ENCODE peak calls at places on chromosomes 2 and 18, in four cellular contexts. One of them, this sample, is unnamed. For H3K4me1, the result is how much of the 10 kb centered on the place peaks cover.

GRCh38 chr2:95307036-95307435 is 9.9 kb downstream of the KCNIP3 start:
- DNase-seq in A549: no peak
- DNase-seq in ovary: no peak
- DNase-seq in uterus: no peak
- DNase-seq in this sample: no peak

GRCh38 chr2:121044412-121044811 is 240.6 kb downstream of the TFCP2L1 start:
- DNase-seq in A549: peak
- DNase-seq in ovary: no peak
- DNase-seq in uterus: no peak
- DNase-seq in this sample: no peak

GRCh38 chr2:8821276-8822217 is 15.9 kb downstream of the KIDINS220 start:
- DNase-seq in A549: no peak
- DNase-seq in ovary: peak
- DNase-seq in uterus: peak
- DNase-seq in this sample: no peak

GRCh38 chr2:138282014-138282413 is 219.6 kb upstream of the SPOPL start:
- DNase-seq in A549: no peak
- DNase-seq in ovary: no peak
- DNase-seq in uterus: no peak
- DNase-seq in this sample: no peak

GRCh38 chr2:16195681-16196070 is 255.3 kb downstream of the MYCN start:
- DNase-seq in A549: no peak
- DNase-seq in ovary: no peak
- DNase-seq in uterus: no peak
- DNase-seq in this sample: no peak

GRCh38 chr2:133821107-133821760 is 253.0 kb upstream of the NCKAP5 start:
- DNase-seq in A549: no peak
- DNase-seq in ovary: no peak
- DNase-seq in uterus: no peak
- DNase-seq in this sample: peak

GRCh38 chr18:6139007-6139406 is 243.7 kb upstream of the TMEM200C start:
- DNase-seq in A549: no peak
- DNase-seq in ovary: no peak
- DNase-seq in uterus: no peak
- DNase-seq in this sample: no peak

GRCh38 chr2:237257471-237257951 is 156.5 kb downstream of the COL6A3 start:
- DNase-seq in A549: no peak
- DNase-seq in ovary: peak
- DNase-seq in uterus: peak
- DNase-seq in this sample: no peak

GRCh38 chr2:226891780-226892590 is 56.1 kb downstream of the RHBDD1 start:
- DNase-seq in A549: no peak
- DNase-seq in ovary: no peak
- DNase-seq in uterus: no peak
- DNase-seq in this sample: no peak

GRCh38 chr18:75529394-75529793 is 101.9 kb upstream of the SMIM21 start:
- DNase-seq in A549: no peak
- DNase-seq in ovary: no peak
- DNase-seq in uterus: no peak
- DNase-seq in this sample: no peak

GRCh38 chr2:74429487-74430451 is 8.2 kb downstream of the WDR54 start:
- DNase-seq in A549: no peak
- DNase-seq in ovary: no peak
- DNase-seq in uterus: no peak
- DNase-seq in this sample: no peak

GRCh38 chr18:23158884-23159820 is 23.9 kb downstream of the CABLES1 start:
- DNase-seq in A549: no peak
- DNase-seq in ovary: no peak
- DNase-seq in uterus: no peak
- DNase-seq in this sample: no peak

GRCh38 chr2:29215739-29216608 is 100.8 kb downstream of the CLIP4 start:
- DNase-seq in A549: no peak
- DNase-seq in ovary: no peak
- DNase-seq in uterus: no peak
- DNase-seq in this sample: no peak

GRCh38 chr2:223285505-223286265 is 233.7 kb downstream of the KCNE4 start:
- DNase-seq in A549: no peak
- DNase-seq in ovary: no peak
- DNase-seq in uterus: no peak
- DNase-seq in this sample: no peak

GRCh38 chr2:177464549-177464948 is 72.0 kb downstream of the AGPS start:
- DNase-seq in A549: no peak
- DNase-seq in ovary: no peak
- DNase-seq in uterus: no peak
- DNase-seq in this sample: no peak

GRCh38 chr18:23740105-23740830 is 51.0 kb downstream of the LAMA3 start:
- DNase-seq in A549: peak
- DNase-seq in ovary: peak
- DNase-seq in uterus: peak
- DNase-seq in this sample: peak

GRCh38 chr18:70322928-70323327 is 34.1 kb downstream of the SOCS6 start:
- DNase-seq in A549: peak
- DNase-seq in ovary: no peak
- DNase-seq in uterus: no peak
- DNase-seq in this sample: no peak

GRCh38 chr18:13178976-13179375 is 39.6 kb upstream of the LDLRAD4 start:
- DNase-seq in A549: no peak
- DNase-seq in ovary: no peak
- DNase-seq in uterus: no peak
- DNase-seq in this sample: no peak

GRCh38 chr18:58942486-58942885 is 77.8 kb downstream of the ZNF532 start:
- DNase-seq in A549: peak
- DNase-seq in ovary: no peak
- DNase-seq in uterus: no peak
- DNase-seq in this sample: no peak

GRCh38 chr2:18219676-18220075 is 340.8 kb downstream of the RDH14 start:
- DNase-seq in A549: no peak
- DNase-seq in ovary: no peak
- DNase-seq in uterus: no peak
- DNase-seq in this sample: no peak

GRCh38 chr18:7918696-7919095 is 351.6 kb downstream of the PTPRM start:
- DNase-seq in A549: no peak
- DNase-seq in ovary: no peak
- DNase-seq in uterus: no peak
- DNase-seq in this sample: no peak

GRCh38 chr2:226556050-226556449 is 243.6 kb downstream of the IRS1 start:
- DNase-seq in A549: no peak
- DNase-seq in ovary: no peak
- DNase-seq in uterus: no peak
- DNase-seq in this sample: no peak

GRCh38 chr2:83944174-83944573 is 514.9 kb downstream of the SUCLG1 start:
- DNase-seq in A549: no peak
- DNase-seq in ovary: no peak
- DNase-seq in uterus: no peak
- DNase-seq in this sample: no peak

GRCh38 chr2:16613475-16613874 is 52.2 kb downstream of the CYRIA start:
- DNase-seq in A549: peak
- DNase-seq in ovary: no peak
- DNase-seq in uterus: no peak
- DNase-seq in this sample: no peak

GRCh38 chr2:199757466-199757865 is 93.5 kb downstream of the FTCDNL1 start:
- DNase-seq in A549: no peak
- DNase-seq in ovary: no peak
- DNase-seq in uterus: no peak
- DNase-seq in this sample: no peak

GRCh38 chr2:20633794-20634259 is 17.1 kb downstream of the HS1BP3 start:
- DNase-seq in A549: no peak
- DNase-seq in ovary: peak
- DNase-seq in uterus: no peak
- DNase-seq in this sample: no peak

GRCh38 chr2:64792995-64793639 is 139.4 kb upstream of the SERTAD2 start:
- DNase-seq in A549: no peak
- DNase-seq in ovary: no peak
- DNase-seq in uterus: no peak
- DNase-seq in this sample: no peak

GRCh38 chr2:200735061-200735460 is 76.6 kb upstream of the BZW1 start:
- DNase-seq in A549: no peak
- DNase-seq in ovary: no peak
- DNase-seq in uterus: no peak
- DNase-seq in this sample: no peak

GRCh38 chr2:211860224-211860623 is 678.4 kb downstream of the ERBB4 start:
- DNase-seq in A549: no peak
- DNase-seq in ovary: no peak
- DNase-seq in uterus: no peak
- DNase-seq in this sample: peak

GRCh38 chr18:48733854-48734253 is 195.0 kb downstream of the CTIF start:
- DNase-seq in A549: no peak
- DNase-seq in ovary: no peak
- DNase-seq in uterus: no peak
- DNase-seq in this sample: no peak

GRCh38 chr2:200101862-200102261 is 146.5 kb downstream of the MAIP1 start:
- DNase-seq in A549: no peak
- DNase-seq in ovary: no peak
- DNase-seq in uterus: no peak
- DNase-seq in this sample: no peak

GRCh38 chr2:71341645-71342044 is 10.1 kb downstream of the ZNF638 start:
- DNase-seq in A549: no peak
- DNase-seq in ovary: no peak
- DNase-seq in uterus: no peak
- DNase-seq in this sample: no peak

GRCh38 chr2:127094509-127095366 is 12.2 kb downstream of the BIN1 start:
- DNase-seq in A549: no peak
- DNase-seq in ovary: peak
- DNase-seq in uterus: peak
- DNase-seq in this sample: no peak

GRCh38 chr2:124753842-124754241 is 728.8 kb downstream of the CNTNAP5 start:
- DNase-seq in A549: no peak
- DNase-seq in ovary: no peak
- DNase-seq in uterus: no peak
- DNase-seq in this sample: no peak

GRCh38 chr2:11955314-11955713 is 208.9 kb downstream of the LPIN1 start:
- DNase-seq in A549: no peak
- DNase-seq in ovary: no peak
- DNase-seq in uterus: no peak
- DNase-seq in this sample: peak

GRCh38 chr18:37385846-37386435 is 179.7 kb downstream of the CELF4 start:
- DNase-seq in A549: peak
- DNase-seq in ovary: no peak
- DNase-seq in uterus: no peak
- DNase-seq in this sample: no peak

GRCh38 chr2:131155208-131155855 is 50.2 kb downstream of the PLEKHB2 start:
- DNase-seq in A549: no peak
- DNase-seq in ovary: no peak
- DNase-seq in uterus: no peak
- DNase-seq in this sample: no peak

GRCh38 chr2:43754180-43754579 is 19.7 kb upstream of the DYNC2LI1 start:
- DNase-seq in A549: no peak
- DNase-seq in ovary: no peak
- DNase-seq in uterus: no peak
- DNase-seq in this sample: no peak
- H3K27ac ChIP-seq in A549: no peak
- H3K27ac ChIP-seq in ovary: no peak
- H3K27ac ChIP-seq in uterus: no peak
- H3K27ac ChIP-seq in this sample: no peak

GRCh38 chr18:55413474-55413873 is 174.5 kb downstream of the TCF4 start:
- DNase-seq in A549: no peak
- DNase-seq in ovary: no peak
- DNase-seq in uterus: no peak
- DNase-seq in this sample: no peak
- H3K4me1 ChIP-seq in A549: under half
- H3K4me1 ChIP-seq in ovary: under half
- H3K4me1 ChIP-seq in uterus: under half
- H3K4me1 ChIP-seq in this sample: under half

DNA sequence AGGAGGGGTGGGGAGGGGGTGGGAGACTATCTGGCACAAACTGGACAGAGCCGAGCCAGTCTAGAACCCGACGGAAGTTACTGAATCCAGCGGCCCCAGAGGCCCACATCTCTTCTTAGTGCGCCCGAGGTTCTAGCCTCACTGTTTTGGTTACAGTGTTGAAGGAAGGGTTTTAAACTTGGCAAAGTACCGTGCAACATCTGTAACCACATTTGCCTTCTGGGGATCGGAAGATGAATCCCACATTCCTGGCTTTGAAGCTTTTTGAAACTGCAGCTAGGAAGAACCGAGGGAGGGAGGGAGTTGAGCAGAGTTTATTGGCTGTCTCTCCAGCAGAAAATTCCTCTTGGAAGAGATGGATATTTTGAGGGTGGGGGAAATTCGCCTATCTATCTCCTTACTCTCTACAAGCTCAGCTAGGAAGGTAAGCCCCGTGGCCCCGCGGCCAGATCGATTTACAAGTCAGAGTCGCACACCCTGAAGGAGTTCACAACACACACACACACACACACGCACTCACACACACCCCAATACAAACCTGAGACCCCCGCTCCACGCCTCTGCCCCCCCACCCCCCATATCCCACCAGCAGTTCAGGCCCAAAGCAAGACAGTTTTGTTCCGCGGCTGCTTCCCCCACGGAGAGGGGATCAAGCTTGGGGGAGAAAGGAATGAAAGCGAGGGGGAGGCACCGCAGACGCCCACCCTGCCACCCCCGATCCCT is 972 bp downstream of the ACVR1 start:
- DNase-seq in A549: peak
- DNase-seq in ovary: peak
- DNase-seq in uterus: peak
- DNase-seq in this sample: peak
- TF ChIP-seq CTCF in A549: no peak
- TF ChIP-seq CTCF in ovary: no peak
- TF ChIP-seq CTCF in uterus: no peak
- TF ChIP-seq CTCF in this sample: no peak

DNA sequence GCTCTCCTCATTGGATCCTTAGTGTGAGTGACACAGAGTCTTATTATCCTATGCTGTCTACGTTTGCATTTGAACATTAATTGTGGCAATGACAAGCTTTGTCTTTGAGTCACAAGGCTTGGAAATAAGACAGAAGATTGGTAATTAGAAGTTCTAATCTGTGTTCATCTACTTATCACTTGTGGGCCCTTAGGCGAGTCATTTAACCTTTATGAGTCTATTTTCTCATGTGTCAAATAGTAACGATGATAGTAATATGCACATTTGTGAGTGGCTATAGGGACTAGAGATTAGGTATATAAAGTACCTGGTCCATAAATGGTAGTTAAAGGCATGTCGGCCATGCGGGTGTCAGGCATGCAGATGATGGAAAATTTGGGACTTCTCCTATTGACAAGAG is 105.6 kb upstream of the NABP1 start:
- DNase-seq in A549: no peak
- DNase-seq in ovary: no peak
- DNase-seq in uterus: no peak
- DNase-seq in this sample: no peak
- H3K27ac ChIP-seq in A549: peak
- H3K27ac ChIP-seq in ovary: no peak
- H3K27ac ChIP-seq in uterus: no peak
- H3K27ac ChIP-seq in this sample: no peak

GRCh38 chr2:207091928-207092327 is 73.8 kb downstream of the KLF7 start:
- DNase-seq in A549: no peak
- DNase-seq in ovary: no peak
- DNase-seq in uterus: no peak
- DNase-seq in this sample: no peak
- H3K4me1 ChIP-seq in A549: under half
- H3K4me1 ChIP-seq in ovary: under half
- H3K4me1 ChIP-seq in uterus: under half
- H3K4me1 ChIP-seq in this sample: under half

This sample was measured in foreskin keratinocyte.